ENCODE peak calls at places on chromosomes 5 and 9, in six cellular contexts. S is astrocyte, T is MM.1S, G is mucosa of descending colon, K is psoas muscle, N is left ventricle myocardium inferior. C is an unnamed sample.

GRCh38 chr5:149618581-149619248 is 37.4 kb downstream of the ARHGEF37 start:
- DNase-seq in S (peak; percentile 43), N (no peak), K (no peak), T (peak; percentile 57), G (no peak), C (peak; percentile 92)

GRCh38 chr5:149773245-149774095 is 43.4 kb downstream of the PPARGC1B start:
- DNase-seq in T (no peak), N (peak; percentile 12), K (no peak), S (no peak), G (peak; percentile 62), C (no peak)

GRCh38 chr5:179805529-179806249 is 977 bp downstream of the MGAT4B start:
- DNase-seq in S (no peak), N (no peak), T (peak; percentile 65), K (peak; percentile 54), G (peak; percentile 70), C (peak; percentile 98)

GRCh38 chr5:176820937-176821336 is 10.6 kb downstream of the UNC5A start:
- DNase-seq in K (no peak), N (no peak), T (peak; percentile 78), S (no peak), G (no peak), C (no peak)

GRCh38 chr5:160493806-160494317 is 72.2 kb downstream of the PTTG1 start:
- DNase-seq in T (no peak), S (no peak), N (no peak), K (no peak), G (no peak), C (no peak)

GRCh38 chr9:129140397-129141065 is 29.3 kb downstream of the PTPA start:
- DNase-seq in G (peak; percentile 73), S (peak; percentile 37), T (peak; percentile 22), N (peak; percentile 52), K (peak; percentile 45), C (peak; percentile 90)

GRCh38 chr9:132985489-132985888 is 7.0 kb downstream of the GFI1B start:
- DNase-seq in K (no peak), S (no peak), T (no peak), G (no peak), N (no peak), C (peak; percentile 38)

GRCh38 chr9:133891741-133892140 is 100.4 kb downstream of the VAV2 start:
- DNase-seq in S (no peak), T (no peak), N (no peak), G (no peak), K (no peak), C (no peak)

GRCh38 chr5:454936-455335 is 12.0 kb downstream of the EXOC3 start:
- DNase-seq in T (no peak), G (peak; percentile 16), K (no peak), N (peak; percentile 11), S (no peak), C (no peak)

GRCh38 chr9:72628191-72628590 is 106.8 kb downstream of the TMC1 start:
- DNase-seq in K (no peak), N (no peak), S (no peak), T (no peak), G (no peak), C (no peak)

GRCh38 chr9:123282343-123283047 is 14.1 kb upstream of the STRBP start:
- DNase-seq in K (no peak), G (no peak), N (peak; percentile 68), S (no peak), T (no peak), C (no peak)

GRCh38 chr5:178249191-178249989 is 16.8 kb upstream of the PHYKPL start:
- DNase-seq in G (no peak), S (peak; percentile 29), T (no peak), K (no peak), N (peak; percentile 42), C (peak; percentile 96)

GRCh38 chr9:89461302-89461701 is 36.6 kb downstream of the SEMA4D start:
- DNase-seq in T (no peak), N (no peak), G (no peak), S (peak; percentile 84), K (no peak), C (peak; percentile 98)

GRCh38 chr5:180067986-180068385 is 3.6 kb downstream of the RNF130 start:
- DNase-seq in N (no peak), G (no peak), T (no peak), K (no peak), S (no peak), C (no peak)

GRCh38 chr5:164868761-164869160 is 1363.3 kb downstream of the MAT2B start:
- DNase-seq in K (no peak), T (peak; percentile 56), G (no peak), N (no peak), S (no peak), C (no peak)

GRCh38 chr9:88237454-88238280 is 99.4 kb upstream of the SPATA31C2 start:
- DNase-seq in G (no peak), N (no peak), T (no peak), K (no peak), S (no peak), C (no peak)

GRCh38 chr5:146703899-146704298 is 174.7 kb downstream of the PPP2R2B start:
- DNase-seq in N (no peak), S (peak; percentile 84), K (no peak), T (no peak), G (no peak), C (no peak)

GRCh38 chr5:77138981-77139380 is 51.9 kb upstream of the ZBED3 start:
- DNase-seq in N (no peak), G (no peak), K (no peak), T (no peak), S (peak; percentile 60), C (peak; percentile 22)

GRCh38 chr5:83306572-83307241 is 164.8 kb upstream of the VCAN start:
- DNase-seq in S (peak; percentile 96), G (no peak), K (peak; percentile 34), N (peak; percentile 29), T (no peak), C (peak; percentile 84)

GRCh38 chr9:85898288-85898802 is 42.6 kb upstream of the NAA35 start:
- DNase-seq in G (no peak), S (no peak), N (no peak), K (no peak), T (no peak), C (peak; percentile 50)

GRCh38 chr5:6435356-6435755 is 13.3 kb upstream of the UBE2QL1 start:
- DNase-seq in N (no peak), G (peak; percentile 37), K (no peak), S (no peak), T (peak; percentile 4), C (no peak)

GRCh38 chr5:103010120-103010666 is 109.7 kb downstream of the GIN1 start:
- DNase-seq in K (no peak), N (no peak), T (no peak), G (no peak), S (no peak), C (no peak)

GRCh38 chr9:114450833-114451706 is 54.2 kb downstream of the WHRN start:
- DNase-seq in T (peak; percentile 57), S (no peak), G (no peak), K (no peak), N (no peak), C (peak; percentile 29)

GRCh38 chr9:124045076-124045829 is 33.7 kb downstream of the LHX2 start:
- DNase-seq in T (no peak), S (no peak), K (peak; percentile 49), G (no peak), N (peak; percentile 72), C (peak; percentile 90)

GRCh38 chr9:123434619-123435240 is 78.7 kb downstream of the CRB2 start:
- DNase-seq in G (no peak), K (no peak), S (no peak), T (no peak), N (no peak), C (no peak)

GRCh38 chr9:17402309-17402708 is 176.6 kb upstream of the SH3GL2 start:
- DNase-seq in K (no peak), G (no peak), N (no peak), S (peak; percentile 13), T (peak; percentile 7), C (no peak)

GRCh38 chr9:136991993-136992818 is at the start of gene PAXX:
- DNase-seq in K (peak; percentile 92), T (peak; percentile 81), G (peak; percentile 97), N (peak; percentile 94), S (peak; percentile 71), C (peak; percentile 100)

GRCh38 chr5:143106175-143106574 is 297.3 kb downstream of the NR3C1 start:
- DNase-seq in S (peak; percentile 54), K (peak; percentile 13), N (no peak), T (no peak), G (no peak), C (no peak)

GRCh38 chr5:76312783-76313182 is 90.3 kb upstream of the IQGAP2 start:
- DNase-seq in G (no peak), K (no peak), N (no peak), T (no peak), S (no peak), C (no peak)

GRCh38 chr9:101476576-101477208 is 41.1 kb upstream of the ALDOB start:
- DNase-seq in S (no peak), K (no peak), N (no peak), G (no peak), T (no peak), C (no peak)

GRCh38 chr5:176916337-176916736 is 17.2 kb upstream of the HK3 start:
- DNase-seq in S (peak; percentile 20), N (no peak), K (no peak), T (no peak), G (no peak), C (no peak)

GRCh38 chr5:139091439-139092156 is 106.6 kb downstream of the SIL1 start:
- DNase-seq in N (no peak), T (no peak), G (no peak), S (no peak), K (no peak), C (peak; percentile 65)
- TF ChIP-seq CTCF in N (peak; percentile 58), T (peak; percentile 19), G (no peak), S (no peak), K (peak; percentile 37), C (no peak)

GRCh38 chr9:972512-973294 is 3.8 kb upstream of the DMRT3 start:
- DNase-seq in S (no peak), T (no peak), G (peak; percentile 49), K (no peak), N (no peak), C (no peak)
- H3K4me3 ChIP-seq in S (no peak overlapping the region), T (no peak overlapping the region), G (no peak overlapping the region), K (peak overlapping the region; percentile 66), N (peak overlapping the region; percentile 60), C (no peak overlapping the region)

DNA sequence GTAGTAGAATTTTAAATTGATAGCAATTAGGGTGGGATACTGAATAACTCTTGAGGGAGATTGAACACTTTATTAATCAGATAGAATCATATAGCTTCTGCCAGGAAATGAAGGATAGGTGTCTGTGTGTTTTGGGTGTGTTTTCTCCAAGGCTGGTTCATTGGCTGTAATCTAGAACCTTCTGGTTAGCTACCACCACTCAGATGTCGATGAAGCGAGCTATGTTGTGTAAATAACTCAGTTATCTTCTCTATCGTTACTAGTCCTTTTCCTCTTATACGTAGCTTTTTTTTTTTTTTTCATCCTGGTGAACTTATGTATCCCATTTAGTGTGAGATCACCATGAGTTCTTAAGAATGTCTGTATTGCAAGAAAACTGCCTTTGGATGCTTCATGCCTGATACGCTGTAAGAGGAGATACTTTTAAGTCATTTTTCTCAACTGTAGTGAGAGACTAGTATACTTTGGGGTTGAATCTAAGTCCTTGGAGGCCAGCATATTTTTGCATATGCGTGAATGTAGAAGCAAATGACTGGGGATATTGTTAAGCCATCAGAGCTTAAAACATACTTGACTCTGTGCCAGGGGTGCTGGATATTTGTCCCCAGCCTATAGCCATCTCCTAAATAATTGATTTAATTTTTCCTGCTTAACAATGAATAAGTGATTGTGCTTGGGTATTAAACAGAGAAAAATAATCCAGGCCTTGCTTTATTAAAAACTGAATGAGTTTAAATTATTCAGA is 2.2 kb downstream of the TNFAIP8 start:
- DNase-seq in G (no peak), N (no peak), S (no peak), T (no peak), K (no peak), C (no peak)
- H3K4me1 ChIP-seq in G (peaks cover 6% of the 10 kb centered on the region), N (peaks cover 66% of the 10 kb centered on the region), S (peaks cover 25% of the 10 kb centered on the region), T (peaks cover 18% of the 10 kb centered on the region), K (no peaks in the 10 kb centered on the region), C (peaks cover 29% of the 10 kb centered on the region)

GRCh38 chr5:79008362-79008761 is 23.3 kb upstream of the ARSB start:
- DNase-seq in S (no peak), G (no peak), T (no peak), K (no peak), N (no peak), C (no peak)
- TF ChIP-seq CTCF in S (no peak), G (no peak), T (no peak), K (no peak), N (no peak), C (no peak)

C was measured in osteoblast.